ENCODE peak calls at places on chromosomes 16 and 17, in eight cellular contexts. One of them, this sample, is unnamed.

GRCh38 chr16:88591577-88592021 is 21.4 kb downstream of the ZC3H18 start:
- DNase-seq in testis: peak; percentile 40
- DNase-seq in NCI-H2171 treated with DMSO at 0.1 percent for 48 hours: no peak
- DNase-seq in NCI-H2081: no peak
- DNase-seq in HAP-1: no peak
- DNase-seq in RWPE1: no peak
- DNase-seq in EL: no peak
- DNase-seq in LoVo: no peak
- DNase-seq in this sample: no peak

GRCh38 chr16:1193143-1193824 is 31.8 kb downstream of the TPSG1 start:
- DNase-seq in testis: no peak
- DNase-seq in NCI-H2171 treated with DMSO at 0.1 percent for 48 hours: peak; percentile 60
- DNase-seq in NCI-H2081: peak; percentile 82
- DNase-seq in HAP-1: no peak
- DNase-seq in RWPE1: no peak
- DNase-seq in EL: no peak
- DNase-seq in LoVo: peak; percentile 27
- DNase-seq in this sample: peak; percentile 45

GRCh38 chr17:1031711-1032110 is 34.8 kb downstream of the TIMM22 start:
- DNase-seq in testis: peak; percentile 57
- DNase-seq in NCI-H2171 treated with DMSO at 0.1 percent for 48 hours: no peak
- DNase-seq in NCI-H2081: no peak
- DNase-seq in HAP-1: no peak
- DNase-seq in RWPE1: no peak
- DNase-seq in EL: no peak
- DNase-seq in LoVo: no peak
- DNase-seq in this sample: peak; percentile 92

GRCh38 chr16:50161950-50162349 is 8.8 kb downstream of the TENT4B start:
- DNase-seq in testis: no peak
- DNase-seq in NCI-H2171 treated with DMSO at 0.1 percent for 48 hours: no peak
- DNase-seq in NCI-H2081: no peak
- DNase-seq in HAP-1: no peak
- DNase-seq in RWPE1: no peak
- DNase-seq in EL: no peak
- DNase-seq in LoVo: no peak
- DNase-seq in this sample: no peak

GRCh38 chr17:75152523-75152922 is 1.8 kb downstream of the JPT1 start:
- DNase-seq in testis: no peak
- DNase-seq in NCI-H2171 treated with DMSO at 0.1 percent for 48 hours: no peak
- DNase-seq in NCI-H2081: no peak
- DNase-seq in HAP-1: no peak
- DNase-seq in RWPE1: no peak
- DNase-seq in EL: no peak
- DNase-seq in LoVo: no peak
- DNase-seq in this sample: no peak

GRCh38 chr17:39576187-39576586 is 31.5 kb downstream of the NEUROD2 start:
- DNase-seq in testis: no peak
- DNase-seq in NCI-H2171 treated with DMSO at 0.1 percent for 48 hours: peak; percentile 55
- DNase-seq in NCI-H2081: no peak
- DNase-seq in HAP-1: no peak
- DNase-seq in RWPE1: peak; percentile 20
- DNase-seq in EL: peak; percentile 35
- DNase-seq in LoVo: no peak
- DNase-seq in this sample: peak; percentile 56

GRCh38 chr17:5422505-5422904 is 2.5 kb downstream of the RPAIN start:
- DNase-seq in testis: no peak
- DNase-seq in NCI-H2171 treated with DMSO at 0.1 percent for 48 hours: no peak
- DNase-seq in NCI-H2081: no peak
- DNase-seq in HAP-1: no peak
- DNase-seq in RWPE1: peak; percentile 78
- DNase-seq in EL: peak; percentile 88
- DNase-seq in LoVo: peak; percentile 40
- DNase-seq in this sample: no peak

GRCh38 chr17:42202696-42203095 is 8.4 kb upstream of the GHDC start:
- DNase-seq in testis: no peak
- DNase-seq in NCI-H2171 treated with DMSO at 0.1 percent for 48 hours: no peak
- DNase-seq in NCI-H2081: no peak
- DNase-seq in HAP-1: no peak
- DNase-seq in RWPE1: no peak
- DNase-seq in EL: no peak
- DNase-seq in LoVo: no peak
- DNase-seq in this sample: no peak

GRCh38 chr17:7927596-7927995 is 2.1 kb downstream of the KCNAB3 start:
- DNase-seq in testis: no peak
- DNase-seq in NCI-H2171 treated with DMSO at 0.1 percent for 48 hours: no peak
- DNase-seq in NCI-H2081: no peak
- DNase-seq in HAP-1: no peak
- DNase-seq in RWPE1: peak; percentile 14
- DNase-seq in EL: no peak
- DNase-seq in LoVo: no peak
- DNase-seq in this sample: no peak

GRCh38 chr17:55959756-55960155 is 193.5 kb upstream of the ANKFN1 start:
- DNase-seq in testis: no peak
- DNase-seq in NCI-H2171 treated with DMSO at 0.1 percent for 48 hours: no peak
- DNase-seq in NCI-H2081: no peak
- DNase-seq in HAP-1: no peak
- DNase-seq in RWPE1: no peak
- DNase-seq in EL: no peak
- DNase-seq in LoVo: no peak
- DNase-seq in this sample: no peak

GRCh38 chr16:56013962-56014552 is 138.9 kb upstream of the CES5A start:
- DNase-seq in testis: peak; percentile 68
- DNase-seq in NCI-H2171 treated with DMSO at 0.1 percent for 48 hours: peak; percentile 56
- DNase-seq in NCI-H2081: no peak
- DNase-seq in HAP-1: peak; percentile 18
- DNase-seq in RWPE1: peak; percentile 39
- DNase-seq in EL: peak; percentile 32
- DNase-seq in LoVo: peak; percentile 37
- DNase-seq in this sample: peak; percentile 95

GRCh38 chr17:73595068-73595865 is 49.0 kb downstream of the SDK2 start:
- DNase-seq in testis: peak; percentile 51
- DNase-seq in NCI-H2171 treated with DMSO at 0.1 percent for 48 hours: no peak
- DNase-seq in NCI-H2081: peak; percentile 59
- DNase-seq in HAP-1: no peak
- DNase-seq in RWPE1: peak; percentile 49
- DNase-seq in EL: no peak
- DNase-seq in LoVo: no peak
- DNase-seq in this sample: peak; percentile 77

GRCh38 chr17:80257716-80258213 is 2.9 kb upstream of the RNF213 start:
- DNase-seq in testis: no peak
- DNase-seq in NCI-H2171 treated with DMSO at 0.1 percent for 48 hours: no peak
- DNase-seq in NCI-H2081: no peak
- DNase-seq in HAP-1: no peak
- DNase-seq in RWPE1: no peak
- DNase-seq in EL: no peak
- DNase-seq in LoVo: peak; percentile 54
- DNase-seq in this sample: no peak

GRCh38 chr17:73494096-73494954 is 149.9 kb downstream of the SDK2 start:
- DNase-seq in testis: no peak
- DNase-seq in NCI-H2171 treated with DMSO at 0.1 percent for 48 hours: no peak
- DNase-seq in NCI-H2081: no peak
- DNase-seq in HAP-1: no peak
- DNase-seq in RWPE1: no peak
- DNase-seq in EL: no peak
- DNase-seq in LoVo: no peak
- DNase-seq in this sample: no peak

GRCh38 chr16:20866161-20866772 is 33.9 kb downstream of the DCUN1D3 start:
- DNase-seq in testis: no peak
- DNase-seq in NCI-H2171 treated with DMSO at 0.1 percent for 48 hours: peak; percentile 61
- DNase-seq in NCI-H2081: no peak
- DNase-seq in HAP-1: no peak
- DNase-seq in RWPE1: peak; percentile 88
- DNase-seq in EL: peak; percentile 87
- DNase-seq in LoVo: peak; percentile 89
- DNase-seq in this sample: no peak

GRCh38 chr16:78749745-78750268 is 650.4 kb downstream of the WWOX start:
- DNase-seq in testis: no peak
- DNase-seq in NCI-H2171 treated with DMSO at 0.1 percent for 48 hours: peak; percentile 27
- DNase-seq in NCI-H2081: no peak
- DNase-seq in HAP-1: no peak
- DNase-seq in RWPE1: no peak
- DNase-seq in EL: no peak
- DNase-seq in LoVo: no peak
- DNase-seq in this sample: no peak

GRCh38 chr17:73165616-73166404 is 1.0 kb downstream of the SSTR2 start:
- DNase-seq in testis: no peak
- DNase-seq in NCI-H2171 treated with DMSO at 0.1 percent for 48 hours: no peak
- DNase-seq in NCI-H2081: no peak
- DNase-seq in HAP-1: no peak
- DNase-seq in RWPE1: no peak
- DNase-seq in EL: peak; percentile 19
- DNase-seq in LoVo: no peak
- DNase-seq in this sample: peak; percentile 48

GRCh38 chr17:11889266-11889665 is 108.0 kb downstream of the ZNF18 start:
- DNase-seq in testis: no peak
- DNase-seq in NCI-H2171 treated with DMSO at 0.1 percent for 48 hours: no peak
- DNase-seq in NCI-H2081: no peak
- DNase-seq in HAP-1: no peak
- DNase-seq in RWPE1: no peak
- DNase-seq in EL: no peak
- DNase-seq in LoVo: no peak
- DNase-seq in this sample: no peak

GRCh38 chr17:65020284-65020683 is 36.3 kb downstream of the GNA13 start:
- DNase-seq in testis: no peak
- DNase-seq in NCI-H2171 treated with DMSO at 0.1 percent for 48 hours: no peak
- DNase-seq in NCI-H2081: no peak
- DNase-seq in HAP-1: peak; percentile 65
- DNase-seq in RWPE1: peak; percentile 64
- DNase-seq in EL: peak; percentile 78
- DNase-seq in LoVo: no peak
- DNase-seq in this sample: no peak

GRCh38 chr17:48755346-48755745 is 26.8 kb upstream of the HOXB13 start:
- DNase-seq in testis: no peak
- DNase-seq in NCI-H2171 treated with DMSO at 0.1 percent for 48 hours: no peak
- DNase-seq in NCI-H2081: no peak
- DNase-seq in HAP-1: no peak
- DNase-seq in RWPE1: no peak
- DNase-seq in EL: no peak
- DNase-seq in LoVo: no peak
- DNase-seq in this sample: no peak

GRCh38 chr17:59423137-59423703 is 91.8 kb downstream of the YPEL2 start:
- DNase-seq in testis: peak; percentile 44
- DNase-seq in NCI-H2171 treated with DMSO at 0.1 percent for 48 hours: no peak
- DNase-seq in NCI-H2081: no peak
- DNase-seq in HAP-1: no peak
- DNase-seq in RWPE1: no peak
- DNase-seq in EL: peak; percentile 76
- DNase-seq in LoVo: peak; percentile 8
- DNase-seq in this sample: peak; percentile 45

GRCh38 chr17:2595200-2595599 is 1.7 kb downstream of the PAFAH1B1 start:
- DNase-seq in testis: no peak
- DNase-seq in NCI-H2171 treated with DMSO at 0.1 percent for 48 hours: peak; percentile 32
- DNase-seq in NCI-H2081: no peak
- DNase-seq in HAP-1: no peak
- DNase-seq in RWPE1: no peak
- DNase-seq in EL: peak; percentile 6
- DNase-seq in LoVo: no peak
- DNase-seq in this sample: no peak

GRCh38 chr16:84253173-84253572 is 13.4 kb upstream of the KCNG4 start:
- DNase-seq in testis: no peak
- DNase-seq in NCI-H2171 treated with DMSO at 0.1 percent for 48 hours: no peak
- DNase-seq in NCI-H2081: no peak
- DNase-seq in HAP-1: no peak
- DNase-seq in RWPE1: no peak
- DNase-seq in EL: no peak
- DNase-seq in LoVo: no peak
- DNase-seq in this sample: no peak

GRCh38 chr17:48241131-48241591 is 133.6 kb downstream of the SNX11 start:
- DNase-seq in testis: no peak
- DNase-seq in NCI-H2171 treated with DMSO at 0.1 percent for 48 hours: no peak
- DNase-seq in NCI-H2081: peak; percentile 72
- DNase-seq in HAP-1: no peak
- DNase-seq in RWPE1: peak; percentile 49
- DNase-seq in EL: peak; percentile 93
- DNase-seq in LoVo: peak; percentile 73
- DNase-seq in this sample: peak; percentile 70

GRCh38 chr17:41919840-41920579 is 1.3 kb upstream of the ACLY start:
- DNase-seq in testis: peak; percentile 49
- DNase-seq in NCI-H2171 treated with DMSO at 0.1 percent for 48 hours: peak; percentile 5
- DNase-seq in NCI-H2081: no peak
- DNase-seq in HAP-1: no peak
- DNase-seq in RWPE1: peak; percentile 15
- DNase-seq in EL: no peak
- DNase-seq in LoVo: no peak
- DNase-seq in this sample: no peak

GRCh38 chr17:72184805-72185204 is 64.0 kb downstream of the SOX9 start:
- DNase-seq in testis: no peak
- DNase-seq in NCI-H2171 treated with DMSO at 0.1 percent for 48 hours: no peak
- DNase-seq in NCI-H2081: no peak
- DNase-seq in HAP-1: no peak
- DNase-seq in RWPE1: no peak
- DNase-seq in EL: no peak
- DNase-seq in LoVo: no peak
- DNase-seq in this sample: no peak

GRCh38 chr16:69937465-69937951 is 13.6 kb upstream of the CLEC18A start:
- DNase-seq in testis: peak; percentile 38
- DNase-seq in NCI-H2171 treated with DMSO at 0.1 percent for 48 hours: no peak
- DNase-seq in NCI-H2081: no peak
- DNase-seq in HAP-1: no peak
- DNase-seq in RWPE1: no peak
- DNase-seq in EL: no peak
- DNase-seq in LoVo: no peak
- DNase-seq in this sample: peak; percentile 34

GRCh38 chr17:691423-691822 is 23.2 kb downstream of the VPS53 start:
- DNase-seq in testis: no peak
- DNase-seq in NCI-H2171 treated with DMSO at 0.1 percent for 48 hours: no peak
- DNase-seq in NCI-H2081: no peak
- DNase-seq in HAP-1: no peak
- DNase-seq in RWPE1: peak; percentile 48
- DNase-seq in EL: peak; percentile 88
- DNase-seq in LoVo: no peak
- DNase-seq in this sample: no peak

GRCh38 chr16:53991181-53992056 is 287.5 kb downstream of the FTO start:
- DNase-seq in testis: no peak
- DNase-seq in NCI-H2171 treated with DMSO at 0.1 percent for 48 hours: peak; percentile 20
- DNase-seq in NCI-H2081: peak; percentile 1
- DNase-seq in HAP-1: peak; percentile 42
- DNase-seq in RWPE1: no peak
- DNase-seq in EL: no peak
- DNase-seq in LoVo: no peak
- DNase-seq in this sample: peak; percentile 98

GRCh38 chr17:27879987-27880608 is 13.1 kb downstream of the LYRM9 start:
- DNase-seq in testis: peak; percentile 84
- DNase-seq in NCI-H2171 treated with DMSO at 0.1 percent for 48 hours: peak; percentile 70
- DNase-seq in NCI-H2081: peak; percentile 24
- DNase-seq in HAP-1: peak; percentile 56
- DNase-seq in RWPE1: peak; percentile 85
- DNase-seq in EL: peak; percentile 66
- DNase-seq in LoVo: peak; percentile 70
- DNase-seq in this sample: peak; percentile 91

GRCh38 chr16:88358033-88358481 is 24.7 kb upstream of the ZNF469 start:
- DNase-seq in testis: no peak
- DNase-seq in NCI-H2171 treated with DMSO at 0.1 percent for 48 hours: no peak
- DNase-seq in NCI-H2081: no peak
- DNase-seq in HAP-1: no peak
- DNase-seq in RWPE1: no peak
- DNase-seq in EL: no peak
- DNase-seq in LoVo: no peak
- DNase-seq in this sample: peak; percentile 68

GRCh38 chr16:10923146-10923649 is 19.1 kb downstream of the DEXI start:
- DNase-seq in testis: no peak
- DNase-seq in NCI-H2171 treated with DMSO at 0.1 percent for 48 hours: no peak
- DNase-seq in NCI-H2081: no peak
- DNase-seq in HAP-1: no peak
- DNase-seq in RWPE1: no peak
- DNase-seq in EL: no peak
- DNase-seq in LoVo: no peak
- DNase-seq in this sample: peak; percentile 18

GRCh38 chr16:67270931-67271338 is 8.4 kb upstream of the PLEKHG4 start:
- DNase-seq in testis: no peak
- DNase-seq in NCI-H2171 treated with DMSO at 0.1 percent for 48 hours: no peak
- DNase-seq in NCI-H2081: no peak
- DNase-seq in HAP-1: no peak
- DNase-seq in RWPE1: no peak
- DNase-seq in EL: no peak
- DNase-seq in LoVo: no peak
- DNase-seq in this sample: no peak

GRCh38 chr17:75182319-75182568 is 515 bp downstream of the SUMO2 start:
- DNase-seq in testis: no peak
- DNase-seq in NCI-H2171 treated with DMSO at 0.1 percent for 48 hours: no peak
- DNase-seq in NCI-H2081: no peak
- DNase-seq in HAP-1: no peak
- DNase-seq in RWPE1: no peak
- DNase-seq in EL: no peak
- DNase-seq in LoVo: no peak
- DNase-seq in this sample: no peak

This sample was measured in left kidney.